ENCODE peak calls at places on chromosomes 1 and 21, in six cellular contexts. One of them, this sample, is unnamed.

GRCh38 chr1:9732123-9732971 is 80.8 kb downstream of the PIK3CD start:
- DNase-seq in endothelial cell: no peak
- DNase-seq in CD4-positive, alpha-beta T cell: no peak
- DNase-seq in transverse colon: no peak
- DNase-seq in progenitor cell of endocrine pancreas: no peak
- DNase-seq in fibroblast of pulmonary artery: no peak
- DNase-seq in this sample: no peak

GRCh38 chr1:58809327-58810040 is 25.6 kb upstream of the JUN start:
- DNase-seq in endothelial cell: no peak
- DNase-seq in CD4-positive, alpha-beta T cell: no peak
- DNase-seq in transverse colon: no peak
- DNase-seq in progenitor cell of endocrine pancreas: no peak
- DNase-seq in fibroblast of pulmonary artery: peak
- DNase-seq in this sample: peak

GRCh38 chr1:106249365-106249764 is 807.1 kb upstream of the PRMT6 start:
- DNase-seq in endothelial cell: no peak
- DNase-seq in CD4-positive, alpha-beta T cell: no peak
- DNase-seq in transverse colon: no peak
- DNase-seq in progenitor cell of endocrine pancreas: no peak
- DNase-seq in fibroblast of pulmonary artery: no peak
- DNase-seq in this sample: no peak

GRCh38 chr1:215474940-215475339 is 92.2 kb upstream of the KCTD3 start:
- DNase-seq in endothelial cell: no peak
- DNase-seq in CD4-positive, alpha-beta T cell: no peak
- DNase-seq in transverse colon: no peak
- DNase-seq in progenitor cell of endocrine pancreas: no peak
- DNase-seq in fibroblast of pulmonary artery: no peak
- DNase-seq in this sample: no peak

GRCh38 chr1:203813581-203814341 is 18.3 kb downstream of the ZBED6 start:
- DNase-seq in endothelial cell: no peak
- DNase-seq in CD4-positive, alpha-beta T cell: no peak
- DNase-seq in transverse colon: no peak
- DNase-seq in progenitor cell of endocrine pancreas: no peak
- DNase-seq in fibroblast of pulmonary artery: no peak
- DNase-seq in this sample: no peak

GRCh38 chr1:9289724-9290493 is 2.8 kb upstream of the SPSB1 start:
- DNase-seq in endothelial cell: no peak
- DNase-seq in CD4-positive, alpha-beta T cell: no peak
- DNase-seq in transverse colon: no peak
- DNase-seq in progenitor cell of endocrine pancreas: no peak
- DNase-seq in fibroblast of pulmonary artery: peak
- DNase-seq in this sample: peak

GRCh38 chr1:4463631-4464030 is 190.8 kb upstream of the AJAP1 start:
- DNase-seq in endothelial cell: no peak
- DNase-seq in CD4-positive, alpha-beta T cell: no peak
- DNase-seq in transverse colon: no peak
- DNase-seq in progenitor cell of endocrine pancreas: no peak
- DNase-seq in fibroblast of pulmonary artery: no peak
- DNase-seq in this sample: no peak

GRCh38 chr1:51570063-51570720 is 46.7 kb upstream of the OSBPL9 start:
- DNase-seq in endothelial cell: no peak
- DNase-seq in CD4-positive, alpha-beta T cell: no peak
- DNase-seq in transverse colon: no peak
- DNase-seq in progenitor cell of endocrine pancreas: no peak
- DNase-seq in fibroblast of pulmonary artery: no peak
- DNase-seq in this sample: no peak

GRCh38 chr1:8133190-8133589 is 107.1 kb upstream of the ERRFI1 start:
- DNase-seq in endothelial cell: no peak
- DNase-seq in CD4-positive, alpha-beta T cell: no peak
- DNase-seq in transverse colon: no peak
- DNase-seq in progenitor cell of endocrine pancreas: no peak
- DNase-seq in fibroblast of pulmonary artery: peak
- DNase-seq in this sample: peak

GRCh38 chr21:37264808-37265207 is 2.3 kb downstream of the VPS26C start:
- DNase-seq in endothelial cell: no peak
- DNase-seq in CD4-positive, alpha-beta T cell: no peak
- DNase-seq in transverse colon: no peak
- DNase-seq in progenitor cell of endocrine pancreas: no peak
- DNase-seq in fibroblast of pulmonary artery: no peak
- DNase-seq in this sample: no peak

GRCh38 chr1:160547371-160547901 is 24.4 kb upstream of the SLAMF6 start:
- DNase-seq in endothelial cell: no peak
- DNase-seq in CD4-positive, alpha-beta T cell: no peak
- DNase-seq in transverse colon: no peak
- DNase-seq in progenitor cell of endocrine pancreas: no peak
- DNase-seq in fibroblast of pulmonary artery: no peak
- DNase-seq in this sample: no peak

GRCh38 chr1:153670257-153670858 is 435 bp downstream of the ILF2 start:
- DNase-seq in endothelial cell: no peak
- DNase-seq in CD4-positive, alpha-beta T cell: no peak
- DNase-seq in transverse colon: no peak
- DNase-seq in progenitor cell of endocrine pancreas: no peak
- DNase-seq in fibroblast of pulmonary artery: no peak
- DNase-seq in this sample: no peak

GRCh38 chr1:207389728-207390464 is 64.2 kb upstream of the CR2 start:
- DNase-seq in endothelial cell: no peak
- DNase-seq in CD4-positive, alpha-beta T cell: no peak
- DNase-seq in transverse colon: no peak
- DNase-seq in progenitor cell of endocrine pancreas: no peak
- DNase-seq in fibroblast of pulmonary artery: peak
- DNase-seq in this sample: peak

GRCh38 chr1:84525738-84526137 is 19.4 kb upstream of the GNG5 start:
- DNase-seq in endothelial cell: no peak
- DNase-seq in CD4-positive, alpha-beta T cell: no peak
- DNase-seq in transverse colon: no peak
- DNase-seq in progenitor cell of endocrine pancreas: no peak
- DNase-seq in fibroblast of pulmonary artery: no peak
- DNase-seq in this sample: no peak

GRCh38 chr1:103514920-103515503 is 10.5 kb upstream of the RNPC3 start:
- DNase-seq in endothelial cell: peak
- DNase-seq in CD4-positive, alpha-beta T cell: no peak
- DNase-seq in transverse colon: no peak
- DNase-seq in progenitor cell of endocrine pancreas: no peak
- DNase-seq in fibroblast of pulmonary artery: peak
- DNase-seq in this sample: peak

GRCh38 chr1:209202826-209203439 is 380.6 kb upstream of the CAMK1G start:
- DNase-seq in endothelial cell: peak
- DNase-seq in CD4-positive, alpha-beta T cell: no peak
- DNase-seq in transverse colon: no peak
- DNase-seq in progenitor cell of endocrine pancreas: no peak
- DNase-seq in fibroblast of pulmonary artery: peak
- DNase-seq in this sample: peak

GRCh38 chr21:15797577-15798363 is 68.0 kb downstream of the USP25 start:
- DNase-seq in endothelial cell: no peak
- DNase-seq in CD4-positive, alpha-beta T cell: no peak
- DNase-seq in transverse colon: no peak
- DNase-seq in progenitor cell of endocrine pancreas: no peak
- DNase-seq in fibroblast of pulmonary artery: peak
- DNase-seq in this sample: no peak

GRCh38 chr1:10945988-10946387 is 66.5 kb upstream of the TARDBP start:
- DNase-seq in endothelial cell: no peak
- DNase-seq in CD4-positive, alpha-beta T cell: no peak
- DNase-seq in transverse colon: no peak
- DNase-seq in progenitor cell of endocrine pancreas: no peak
- DNase-seq in fibroblast of pulmonary artery: no peak
- DNase-seq in this sample: no peak
- TF ChIP-seq CTCF in endothelial cell: no peak
- TF ChIP-seq CTCF in CD4-positive, alpha-beta T cell: no peak
- TF ChIP-seq CTCF in transverse colon: no peak
- TF ChIP-seq CTCF in progenitor cell of endocrine pancreas: no peak
- TF ChIP-seq CTCF in fibroblast of pulmonary artery: no peak
- TF ChIP-seq CTCF in this sample: no peak

GRCh38 chr1:94417962-94418663 is at the start of gene ABCD3:
- DNase-seq in endothelial cell: peak
- DNase-seq in CD4-positive, alpha-beta T cell: peak
- DNase-seq in transverse colon: peak
- DNase-seq in progenitor cell of endocrine pancreas: peak
- DNase-seq in fibroblast of pulmonary artery: peak
- DNase-seq in this sample: peak
- TF ChIP-seq CTCF in endothelial cell: no peak
- TF ChIP-seq CTCF in CD4-positive, alpha-beta T cell: no peak
- TF ChIP-seq CTCF in transverse colon: no peak
- TF ChIP-seq CTCF in progenitor cell of endocrine pancreas: no peak
- TF ChIP-seq CTCF in fibroblast of pulmonary artery: no peak
- TF ChIP-seq CTCF in this sample: no peak

DNA sequence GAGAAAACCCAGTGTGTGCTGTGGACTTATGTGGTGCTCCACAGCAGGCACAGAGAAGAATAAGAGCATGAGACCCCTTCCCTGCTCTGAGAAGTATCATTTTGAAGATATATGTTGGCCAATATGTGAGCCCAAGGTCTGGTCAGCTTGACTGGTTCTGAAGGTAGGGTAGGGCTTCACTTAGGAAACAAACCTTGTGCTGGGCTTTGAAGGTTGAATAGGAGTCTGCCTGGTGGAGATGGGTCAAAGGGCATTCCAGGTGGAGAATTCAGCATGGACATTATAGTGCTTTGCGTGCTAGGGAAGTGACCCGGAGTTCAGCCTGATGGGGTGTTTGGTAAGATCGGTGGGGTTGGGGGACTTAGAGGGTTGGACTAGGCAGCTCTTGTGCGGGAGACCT is 99.1 kb downstream of the EPHB2 start:
- DNase-seq in endothelial cell: no peak
- DNase-seq in CD4-positive, alpha-beta T cell: no peak
- DNase-seq in transverse colon: no peak
- DNase-seq in progenitor cell of endocrine pancreas: no peak
- DNase-seq in fibroblast of pulmonary artery: no peak
- DNase-seq in this sample: no peak
- TF ChIP-seq CTCF in endothelial cell: no peak
- TF ChIP-seq CTCF in CD4-positive, alpha-beta T cell: no peak
- TF ChIP-seq CTCF in transverse colon: no peak
- TF ChIP-seq CTCF in progenitor cell of endocrine pancreas: no peak
- TF ChIP-seq CTCF in fibroblast of pulmonary artery: no peak
- TF ChIP-seq CTCF in this sample: no peak

DNA sequence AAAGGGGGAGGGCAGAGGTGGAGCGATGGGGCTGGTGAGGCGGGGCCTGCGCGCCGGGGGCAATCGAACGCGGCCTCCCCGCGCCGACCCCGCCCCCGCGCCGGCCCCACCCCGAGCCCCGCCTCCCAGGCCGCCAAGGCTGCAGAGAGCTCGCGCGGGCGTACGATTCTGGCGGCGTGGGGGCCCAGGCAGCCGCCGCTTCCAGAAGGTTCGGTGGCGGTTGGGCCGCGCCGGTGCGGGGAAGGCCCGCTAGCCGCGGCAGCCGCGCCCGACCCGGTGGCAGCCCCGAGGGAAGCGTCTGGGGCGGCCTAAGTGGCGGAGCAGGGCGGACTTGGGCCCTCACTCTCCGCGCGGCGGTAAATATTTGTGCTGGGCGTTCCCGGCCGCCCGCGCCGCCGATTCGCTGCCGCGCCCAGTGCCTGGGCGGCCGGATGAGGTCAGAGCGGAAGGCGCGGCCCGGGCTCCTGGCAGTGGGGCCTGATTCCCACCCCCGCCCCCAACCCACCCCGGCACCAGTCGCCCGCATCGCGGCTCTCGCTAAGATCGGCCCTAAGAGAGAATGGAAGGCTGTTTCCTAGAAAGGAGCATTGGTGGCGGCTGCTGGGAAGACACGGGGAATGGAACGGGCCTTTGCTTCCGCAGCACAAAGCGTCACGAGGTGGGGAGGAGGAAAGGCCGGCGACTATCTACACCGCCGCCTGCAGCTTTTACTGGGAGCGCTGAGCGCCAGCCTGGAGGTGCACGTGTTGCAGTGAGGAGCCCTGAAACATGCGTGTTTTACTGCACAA is at the start of gene ACOT7:
- DNase-seq in endothelial cell: peak
- DNase-seq in CD4-positive, alpha-beta T cell: peak
- DNase-seq in transverse colon: peak
- DNase-seq in progenitor cell of endocrine pancreas: peak
- DNase-seq in fibroblast of pulmonary artery: peak
- DNase-seq in this sample: peak
- TF ChIP-seq CTCF in endothelial cell: no peak
- TF ChIP-seq CTCF in CD4-positive, alpha-beta T cell: no peak
- TF ChIP-seq CTCF in transverse colon: no peak
- TF ChIP-seq CTCF in progenitor cell of endocrine pancreas: no peak
- TF ChIP-seq CTCF in fibroblast of pulmonary artery: peak
- TF ChIP-seq CTCF in this sample: peak

GRCh38 chr1:230894664-230895063 is 26.3 kb upstream of the C1orf198 start:
- DNase-seq in endothelial cell: no peak
- DNase-seq in CD4-positive, alpha-beta T cell: no peak
- DNase-seq in transverse colon: no peak
- DNase-seq in progenitor cell of endocrine pancreas: no peak
- DNase-seq in fibroblast of pulmonary artery: no peak
- DNase-seq in this sample: no peak

GRCh38 chr1:230891413-230891812 is 23.1 kb upstream of the C1orf198 start:
- DNase-seq in endothelial cell: no peak
- DNase-seq in CD4-positive, alpha-beta T cell: no peak
- DNase-seq in transverse colon: no peak
- DNase-seq in progenitor cell of endocrine pancreas: no peak
- DNase-seq in fibroblast of pulmonary artery: no peak
- DNase-seq in this sample: peak

GRCh38 chr1:230891984-230892383 is 23.7 kb upstream of the C1orf198 start:
- DNase-seq in endothelial cell: no peak
- DNase-seq in CD4-positive, alpha-beta T cell: no peak
- DNase-seq in transverse colon: no peak
- DNase-seq in progenitor cell of endocrine pancreas: no peak
- DNase-seq in fibroblast of pulmonary artery: no peak
- DNase-seq in this sample: no peak

GRCh38 chr1:230895452-230895851 is 27.1 kb upstream of the C1orf198 start:
- DNase-seq in endothelial cell: no peak
- DNase-seq in CD4-positive, alpha-beta T cell: no peak
- DNase-seq in transverse colon: no peak
- DNase-seq in progenitor cell of endocrine pancreas: no peak
- DNase-seq in fibroblast of pulmonary artery: no peak
- DNase-seq in this sample: no peak

DNA sequence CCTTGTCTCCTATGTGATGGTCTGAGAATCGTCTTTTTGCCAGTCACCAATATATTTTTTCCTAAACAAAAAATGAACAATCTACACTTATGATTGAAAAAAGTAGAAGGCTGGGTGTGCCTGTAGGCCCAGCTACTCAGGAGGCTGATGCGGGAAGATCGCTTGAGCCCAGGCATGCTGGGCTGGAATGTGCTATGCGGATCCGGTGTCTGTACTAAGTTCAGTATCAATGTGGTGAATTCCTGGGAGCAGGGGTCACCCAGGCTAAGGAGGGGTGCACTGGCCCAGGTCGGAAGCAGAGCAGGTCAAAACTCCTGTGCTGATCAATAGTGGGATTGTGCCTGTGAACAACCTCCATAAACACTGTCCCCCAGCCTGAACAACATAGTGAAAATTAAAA is 25.7 kb upstream of the C1orf198 start:
- DNase-seq in endothelial cell: no peak
- DNase-seq in CD4-positive, alpha-beta T cell: no peak
- DNase-seq in transverse colon: no peak
- DNase-seq in progenitor cell of endocrine pancreas: no peak
- DNase-seq in fibroblast of pulmonary artery: no peak
- DNase-seq in this sample: no peak
- TF ChIP-seq CTCF in endothelial cell: no peak
- TF ChIP-seq CTCF in CD4-positive, alpha-beta T cell: no peak
- TF ChIP-seq CTCF in transverse colon: no peak
- TF ChIP-seq CTCF in progenitor cell of endocrine pancreas: no peak
- TF ChIP-seq CTCF in fibroblast of pulmonary artery: no peak
- TF ChIP-seq CTCF in this sample: no peak

DNA sequence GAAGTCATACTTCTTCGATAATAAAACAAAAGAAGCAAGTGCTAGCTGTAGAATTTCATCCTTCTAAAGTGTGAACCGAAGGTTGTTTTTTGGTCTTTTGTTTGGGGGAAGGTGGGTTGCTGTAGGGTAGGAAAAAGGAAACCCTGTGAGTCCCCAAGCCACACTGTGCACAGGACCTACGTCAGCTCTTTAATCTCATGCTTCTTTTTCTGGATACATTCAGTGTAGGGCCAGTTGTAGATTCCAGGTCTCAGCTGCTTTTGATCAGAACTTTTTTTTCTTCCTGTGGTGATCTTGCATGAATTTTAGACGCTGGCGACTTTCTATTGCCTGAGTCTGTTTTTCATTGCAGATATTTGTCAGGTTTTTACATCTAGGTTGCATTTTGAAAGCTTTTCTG is 40.2 kb downstream of the BCL9 start:
- DNase-seq in endothelial cell: no peak
- DNase-seq in CD4-positive, alpha-beta T cell: no peak
- DNase-seq in transverse colon: no peak
- DNase-seq in progenitor cell of endocrine pancreas: no peak
- DNase-seq in fibroblast of pulmonary artery: no peak
- DNase-seq in this sample: no peak
- TF ChIP-seq CTCF in endothelial cell: no peak
- TF ChIP-seq CTCF in CD4-positive, alpha-beta T cell: no peak
- TF ChIP-seq CTCF in transverse colon: no peak
- TF ChIP-seq CTCF in progenitor cell of endocrine pancreas: no peak
- TF ChIP-seq CTCF in fibroblast of pulmonary artery: no peak
- TF ChIP-seq CTCF in this sample: no peak